ENCODE peak calls at places on chromosomes 4 and X, in ten cellular contexts. K, J, Y, P, G, Q, V, B, Z and N are unnamed samples.
A peak's percentile ranks its signal among the peaks of the same experiment; 100 is the strongest.

GRCh38 chr4:141705048-141705746 is 68.8 kb downstream of the IL15 start:
- DNase-seq in K (no peak), J (no peak), Y (no peak), P (no peak), G (no peak), Q (no peak), V (no peak), B (no peak), Z (no peak), N (no peak)

GRCh38 chr4:7191546-7192251 is 639 bp upstream of the SORCS2 start:
- DNase-seq in K (no peak), J (no peak), Y (no peak), P (no peak), G (no peak), Q (no peak), V (no peak), B (no peak), Z (no peak), N (no peak)

GRCh38 chrX:37371578-37371981 is 22.4 kb downstream of the PRRG1 start:
- DNase-seq in K (no peak), J (no peak), Y (no peak), P (no peak), G (no peak), Q (peak; percentile 63), V (no peak), B (no peak), Z (no peak), N (no peak)

GRCh38 chr4:87657525-87657924 is 7.4 kb downstream of the DMP1 start:
- DNase-seq in K (no peak), J (peak; percentile 10), Y (peak; percentile 27), P (no peak), G (peak; percentile 56), Q (no peak), V (peak; percentile 44), B (no peak), Z (no peak), N (peak; percentile 37)

GRCh38 chr4:84578540-84579409 is 4.2 kb upstream of the CDS1 start:
- DNase-seq in K (peak; percentile 21), J (peak; percentile 13), Y (no peak), P (no peak), G (peak; percentile 62), Q (peak; percentile 27), V (peak; percentile 25), B (peak; percentile 13), Z (no peak), N (peak; percentile 15)

GRCh38 chr4:94827481-94828110 is 69.8 kb downstream of the BMPR1B start:
- DNase-seq in K (no peak), J (peak; percentile 28), Y (peak; percentile 24), P (no peak), G (no peak), Q (no peak), V (peak; percentile 55), B (no peak), Z (no peak), N (peak; percentile 37)

GRCh38 chrX:115892787-115893671 is 277.5 kb upstream of the AGTR2 start:
- DNase-seq in K (peak; percentile 82), J (no peak), Y (no peak), P (peak; percentile 62), G (peak; percentile 49), Q (peak; percentile 60), V (no peak), B (no peak), Z (peak; percentile 36), N (no peak)

GRCh38 chrX:76454456-76454927 is 27.0 kb downstream of the MAGEE1 start:
- DNase-seq in K (peak; percentile 34), J (no peak), Y (no peak), P (peak; percentile 15), G (peak; percentile 39), Q (no peak), V (peak; percentile 7), B (peak; percentile 3), Z (peak; percentile 10), N (no peak)

GRCh38 chrX:66698273-66699204 is 59.7 kb upstream of the EDA2R start:
- DNase-seq in K (no peak), J (no peak), Y (no peak), P (no peak), G (no peak), Q (no peak), V (no peak), B (no peak), Z (no peak), N (no peak)

GRCh38 chrX:104697264-104697663 is 131.3 kb downstream of the IL1RAPL2 start:
- DNase-seq in K (no peak), J (no peak), Y (no peak), P (no peak), G (no peak), Q (no peak), V (no peak), B (peak; percentile 4), Z (peak; percentile 7), N (no peak)

GRCh38 chrX:135384161-135384836 is 37.4 kb upstream of the SMIM10L2A start:
- DNase-seq in K (no peak), J (no peak), Y (no peak), P (no peak), G (no peak), Q (no peak), V (no peak), B (no peak), Z (no peak), N (no peak)

GRCh38 chr4:86961605-86962295 is 26.9 kb downstream of the AFF1 start:
- DNase-seq in K (no peak), J (no peak), Y (peak; percentile 65), P (peak; percentile 22), G (peak; percentile 36), Q (no peak), V (no peak), B (peak; percentile 25), Z (peak; percentile 60), N (no peak)

GRCh38 chr4:159269143-159269542 is 166.3 kb downstream of the RAPGEF2 start:
- DNase-seq in K (no peak), J (no peak), Y (no peak), P (no peak), G (no peak), Q (no peak), V (no peak), B (no peak), Z (no peak), N (no peak)

GRCh38 chr4:82017680-82018079 is 356.1 kb downstream of the HNRNPD start:
- DNase-seq in K (no peak), J (peak; percentile 1), Y (peak; percentile 2), P (no peak), G (peak; percentile 43), Q (no peak), V (peak; percentile 29), B (peak; percentile 42), Z (peak; percentile 2), N (no peak)

GRCh38 chr4:101349346-101350064 is 2.2 kb upstream of the PPP3CA start:
- DNase-seq in K (peak; percentile 94), J (no peak), Y (no peak), P (no peak), G (peak; percentile 70), Q (peak; percentile 55), V (no peak), B (no peak), Z (no peak), N (no peak)

GRCh38 chr4:87353592-87353991 is 30.9 kb upstream of the HSD17B13 start:
- DNase-seq in K (peak; percentile 29), J (no peak), Y (peak; percentile 23), P (peak; percentile 2), G (peak; percentile 66), Q (peak; percentile 31), V (peak; percentile 30), B (peak; percentile 30), Z (no peak), N (no peak)

GRCh38 chr4:108058685-108059440 is 69.2 kb downstream of the HADH start:
- DNase-seq in K (no peak), J (no peak), Y (peak; percentile 56), P (no peak), G (no peak), Q (no peak), V (peak; percentile 19), B (no peak), Z (no peak), N (peak; percentile 79)

GRCh38 chr4:104302731-104303130 is 192.0 kb downstream of the CXXC4 start:
- DNase-seq in K (no peak), J (no peak), Y (no peak), P (no peak), G (no peak), Q (no peak), V (no peak), B (no peak), Z (no peak), N (no peak)

GRCh38 chr4:174764105-174764729 is 64.8 kb downstream of the GLRA3 start:
- DNase-seq in K (peak; percentile 32), J (peak; percentile 19), Y (peak; percentile 21), P (peak; percentile 33), G (peak; percentile 56), Q (no peak), V (peak; percentile 43), B (no peak), Z (no peak), N (no peak)

GRCh38 chrX:106170318-106170717 is 2.2 kb downstream of the PWWP3B start:
- DNase-seq in K (no peak), J (no peak), Y (no peak), P (no peak), G (peak; percentile 38), Q (no peak), V (no peak), B (no peak), Z (no peak), N (no peak)

GRCh38 chr4:101237773-101238172 is 109.6 kb downstream of the PPP3CA start:
- DNase-seq in K (no peak), J (no peak), Y (no peak), P (no peak), G (no peak), Q (no peak), V (no peak), B (no peak), Z (no peak), N (no peak)

GRCh38 chr4:170014359-170015008 is 11.7 kb downstream of the MFAP3L start:
- DNase-seq in K (peak; percentile 95), J (no peak), Y (no peak), P (no peak), G (no peak), Q (no peak), V (no peak), B (no peak), Z (no peak), N (no peak)

GRCh38 chr4:38030023-38030422 is 69.8 kb downstream of the PTTG2 start:
- DNase-seq in K (no peak), J (no peak), Y (no peak), P (no peak), G (no peak), Q (no peak), V (no peak), B (no peak), Z (no peak), N (no peak)

GRCh38 chrX:77749695-77750094 is 36.3 kb downstream of the ATRX start:
- DNase-seq in K (no peak), J (peak; percentile 36), Y (peak; percentile 46), P (no peak), G (no peak), Q (no peak), V (no peak), B (no peak), Z (no peak), N (peak; percentile 81)

GRCh38 chr4:156838761-156839160 is 132.8 kb downstream of the PDGFC start:
- DNase-seq in K (no peak), J (no peak), Y (no peak), P (no peak), G (no peak), Q (no peak), V (no peak), B (no peak), Z (no peak), N (no peak)